ENCODE peak calls at places on chromosomes 16 and 17, in four cellular contexts. P, S, K and Q are unnamed samples.

GRCh38 chr17:70168044-70168978 is 1.0 kb upstream of the KCNJ2 start:
- DNase-seq in P (peak), S (peak), K (peak), Q (no peak)

GRCh38 chr17:4939804-4940624 is at the start of the genes RNF167 and SLC25A11:
- DNase-seq in P (peak), S (peak), K (peak), Q (peak)

GRCh38 chr16:85466989-85467388 is 146.1 kb upstream of the GSE1 start:
- DNase-seq in P (no peak), S (no peak), K (no peak), Q (no peak)

GRCh38 chr16:28311913-28312312 is 19.6 kb downstream of the SBK1 start:
- DNase-seq in P (no peak), S (no peak), K (no peak), Q (peak)

GRCh38 chr16:28520672-28521071 is 14.0 kb upstream of the IL27 start:
- DNase-seq in P (no peak), S (no peak), K (no peak), Q (no peak)

GRCh38 chr17:45248132-45248936 is 13.6 kb downstream of the SPATA32 start:
- DNase-seq in P (peak), S (no peak), K (peak), Q (peak)

GRCh38 chr17:77686903-77687302 is 271.6 kb upstream of the TNRC6C start:
- DNase-seq in P (no peak), S (no peak), K (peak), Q (no peak)

GRCh38 chr16:15398618-15399316 is 3.2 kb downstream of the MPV17L start:
- DNase-seq in P (no peak), S (no peak), K (no peak), Q (no peak)

GRCh38 chr16:56610609-56611111 is 2.3 kb downstream of the MT2A start:
- DNase-seq in P (no peak), S (peak), K (no peak), Q (no peak)

GRCh38 chr17:43211123-43211479 is 574 bp upstream of the TMEM106A start:
- DNase-seq in P (no peak), S (no peak), K (no peak), Q (no peak)

GRCh38 chr16:11586375-11586855 is 304 bp downstream of the LITAF start:
- DNase-seq in P (no peak), S (no peak), K (peak), Q (no peak)

GRCh38 chr17:15029469-15029868 is 235.7 kb downstream of the PMP22 start:
- DNase-seq in P (no peak), S (no peak), K (no peak), Q (no peak)